ENCODE peak calls at places on chromosomes 16 and 17, in five cellular contexts. N is PC-3, W is GM23248, C is neural progenitor cell, L is SK-N-SH. D is an unnamed sample.

GRCh38 chr16:84724619-84725307 is 25.0 kb downstream of the USP10 start:
- DNase-seq in W (peak), L (no peak), C (no peak), N (no peak), D (no peak)

GRCh38 chr17:74394275-74394950 is 27.1 kb downstream of the GPR142 start:
- DNase-seq in N (no peak), C (no peak), L (no peak), W (no peak), D (no peak)

GRCh38 chr17:51585514-51586104 is 325.3 kb downstream of the UTP18 start:
- DNase-seq in L (peak), W (no peak), C (peak), N (peak), D (peak)

GRCh38 chr17:8221663-8222379 is 11.4 kb upstream of the AURKB start:
- DNase-seq in W (peak), L (peak), N (peak), C (peak), D (peak)

GRCh38 chr16:65689726-65690125 is 567.9 kb upstream of the CDH11 start:
- DNase-seq in N (no peak), W (no peak), C (no peak), L (no peak), D (no peak)

GRCh38 chr16:30378236-30379164 is 3.9 kb downstream of the SEPTIN1 start:
- DNase-seq in W (peak), C (peak), L (peak), N (peak), D (peak)

GRCh38 chr17:31494259-31495048 is 103.0 kb downstream of the RAB11FIP4 start:
- DNase-seq in W (no peak), L (no peak), N (no peak), C (no peak), D (no peak)

GRCh38 chr17:64343071-64343774 is 47.4 kb downstream of the PECAM1 start:
- DNase-seq in W (no peak), N (no peak), C (no peak), L (no peak), D (no peak)

GRCh38 chr17:17151962-17152361 is 54.2 kb downstream of the PLD6 start:
- DNase-seq in C (no peak), W (peak), L (no peak), N (peak), D (no peak)

GRCh38 chr17:9174312-9174711 is 153.0 kb downstream of the NTN1 start:
- DNase-seq in L (no peak), W (no peak), N (no peak), C (no peak), D (no peak)

GRCh38 chr16:73058221-73058615 is 10.3 kb upstream of the ZFHX3 start:
- DNase-seq in W (peak), L (peak), N (no peak), C (no peak), D (peak)

GRCh38 chr17:58783380-58783779 is 27.7 kb downstream of the PPM1E start:
- DNase-seq in L (no peak), W (peak), N (peak), C (no peak), D (no peak)

GRCh38 chr17:62653831-62654829 is 26.7 kb downstream of the MRC2 start:
- DNase-seq in N (no peak), C (peak), L (peak), W (peak), D (no peak)

GRCh38 chr17:35586569-35587073 is 501 bp upstream of the AP2B1 start:
- DNase-seq in C (no peak), N (no peak), W (peak), L (no peak), D (no peak)

GRCh38 chr16:89637379-89637778 is 20.1 kb downstream of the CHMP1A start:
- DNase-seq in N (no peak), W (no peak), L (no peak), C (no peak), D (no peak)

GRCh38 chr16:26395700-26396099 is 671.0 kb upstream of the C16orf82 start:
- DNase-seq in L (no peak), N (no peak), W (no peak), C (no peak), D (no peak)

GRCh38 chr17:7632492-7632894 is 2.6 kb downstream of the SHBG start:
- DNase-seq in W (peak), L (no peak), C (peak), N (peak), D (peak)

GRCh38 chr17:50944054-50944901 is 78.1 kb upstream of the TOB1 start:
- DNase-seq in W (peak), C (peak), L (peak), N (peak), D (peak)

GRCh38 chr16:64964126-64964540 is 157.7 kb downstream of the CDH11 start:
- DNase-seq in C (no peak), W (peak), L (no peak), N (peak), D (no peak)

GRCh38 chr16:85014311-85014710 is 3.0 kb upstream of the ZDHHC7 start:
- DNase-seq in W (no peak), C (no peak), N (no peak), L (no peak), D (no peak)

GRCh38 chr17:73271078-73271477 is 9.4 kb upstream of the CPSF4L start:
- DNase-seq in C (no peak), L (no peak), N (no peak), W (no peak), D (no peak)

GRCh38 chr17:47649972-47650524 is 329 bp downstream of the KPNB1 start:
- DNase-seq in C (peak), N (no peak), W (no peak), L (no peak), D (peak)

GRCh38 chr17:81422776-81423697 is 27.8 kb downstream of the BAHCC1 start:
- DNase-seq in N (peak), L (peak), W (peak), C (peak), D (no peak)

GRCh38 chr17:77882481-77883212 is 75.9 kb upstream of the TNRC6C start:
- DNase-seq in W (peak), N (no peak), C (no peak), L (no peak), D (no peak)

GRCh38 chr16:72036098-72036497 is 18.2 kb upstream of the HP start:
- DNase-seq in W (no peak), N (no peak), L (no peak), C (no peak), D (peak)

GRCh38 chr17:37884516-37884915 is 39.7 kb upstream of the TBC1D3K start:
- DNase-seq in C (no peak), L (no peak), W (no peak), N (no peak), D (peak)

GRCh38 chr16:65745-66144 is 6.7 kb downstream of the RHBDF1 start:
- DNase-seq in N (peak), W (peak), L (peak), C (peak), D (peak)

GRCh38 chr16:19746561-19746960 is 28.5 kb downstream of the IQCK start:
- DNase-seq in C (peak), L (peak), N (no peak), W (no peak), D (no peak)

GRCh38 chr17:41959336-41960095 is 7.1 kb upstream of the CNP start:
- DNase-seq in C (peak), L (peak), W (peak), N (peak), D (peak)

GRCh38 chr17:69060835-69061234 is at the start of gene ABCA9:
- DNase-seq in L (no peak), C (no peak), N (no peak), W (peak), D (no peak)

GRCh38 chr16:31537362-31537921 is 9.7 kb downstream of the AHSP start:
- DNase-seq in W (no peak), N (no peak), L (peak), C (peak), D (peak)

GRCh38 chr16:16073884-16074781 is 124.7 kb downstream of the ABCC1 start:
- DNase-seq in L (no peak), W (peak), C (peak), N (no peak), D (peak)
- TF ChIP-seq EZH2phosphoT487 in L (no peak), W (no peak), C (no peak), N (no peak), D (no peak)

GRCh38 chr17:57665128-57665527 is 80.0 kb downstream of the CCDC182 start:
- DNase-seq in N (no peak), C (peak), L (peak), W (no peak), D (peak)
- TF ChIP-seq EZH2phosphoT487 in N (no peak), C (no peak), L (no peak), W (no peak), D (no peak)

DNA sequence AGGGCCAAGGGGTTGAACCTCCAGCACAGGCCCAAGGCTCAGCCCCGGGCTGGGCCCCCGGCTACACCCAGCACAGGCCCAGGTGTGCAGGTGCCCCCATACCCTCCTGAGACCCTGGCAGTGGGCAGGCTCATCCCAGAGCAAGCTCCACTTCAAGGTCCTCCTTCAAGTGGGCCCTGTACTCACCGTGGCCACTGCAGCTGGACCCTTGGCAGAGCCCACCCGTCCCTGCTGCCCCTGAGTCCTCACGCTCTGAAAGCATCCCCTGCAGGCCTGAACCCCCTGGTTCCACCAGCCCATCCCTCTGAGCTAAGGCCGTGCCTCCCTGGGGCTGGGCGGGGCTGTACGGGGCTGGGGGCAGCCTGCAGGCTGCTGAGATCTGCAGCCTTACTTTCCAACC is 11.2 kb upstream of the CACNA1H start:
- DNase-seq in L (no peak), N (no peak), C (no peak), W (no peak), D (no peak)
- TF ChIP-seq EZH2phosphoT487 in L (no peak), N (no peak), C (no peak), W (no peak), D (no peak)

DNA sequence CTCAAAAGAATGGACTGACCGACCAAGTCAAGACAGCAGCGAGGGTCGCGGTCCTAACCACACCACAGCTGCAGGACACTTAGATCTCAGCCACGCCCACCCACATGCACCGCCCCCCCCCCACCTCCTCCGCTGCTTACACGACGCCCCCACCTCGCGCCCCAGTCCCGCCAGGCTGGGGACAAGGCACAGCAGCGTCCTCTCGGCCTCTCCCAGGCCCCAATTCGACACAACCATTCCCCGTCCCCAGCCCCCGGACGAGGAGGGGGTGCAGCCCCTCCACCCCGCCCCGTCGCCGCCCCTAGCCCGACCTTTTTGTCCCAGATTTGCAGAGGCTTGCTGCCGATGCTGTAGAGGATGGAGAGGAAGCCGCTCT is 472 bp downstream of the CFAP20 start:
- DNase-seq in N (no peak), W (peak), C (peak), L (peak), D (peak)
- TF ChIP-seq EZH2phosphoT487 in N (no peak), W (no peak), C (no peak), L (no peak), D (no peak)

GRCh38 chr17:61255609-61256008 is 144.0 kb upstream of the TBX2 start:
- DNase-seq in L (no peak), W (no peak), N (no peak), C (no peak), D (no peak)

GRCh38 chr17:61253937-61254677 is 145.5 kb upstream of the TBX2 start:
- DNase-seq in L (no peak), N (no peak), W (no peak), C (peak), D (peak)

GRCh38 chr17:61251939-61252865 is 147.4 kb upstream of the TBX2 start:
- DNase-seq in L (peak), C (no peak), N (no peak), W (peak), D (no peak)

GRCh38 chr17:61254894-61255293 is 144.7 kb upstream of the TBX2 start:
- DNase-seq in L (no peak), N (no peak), C (no peak), W (no peak), D (no peak)

DNA sequence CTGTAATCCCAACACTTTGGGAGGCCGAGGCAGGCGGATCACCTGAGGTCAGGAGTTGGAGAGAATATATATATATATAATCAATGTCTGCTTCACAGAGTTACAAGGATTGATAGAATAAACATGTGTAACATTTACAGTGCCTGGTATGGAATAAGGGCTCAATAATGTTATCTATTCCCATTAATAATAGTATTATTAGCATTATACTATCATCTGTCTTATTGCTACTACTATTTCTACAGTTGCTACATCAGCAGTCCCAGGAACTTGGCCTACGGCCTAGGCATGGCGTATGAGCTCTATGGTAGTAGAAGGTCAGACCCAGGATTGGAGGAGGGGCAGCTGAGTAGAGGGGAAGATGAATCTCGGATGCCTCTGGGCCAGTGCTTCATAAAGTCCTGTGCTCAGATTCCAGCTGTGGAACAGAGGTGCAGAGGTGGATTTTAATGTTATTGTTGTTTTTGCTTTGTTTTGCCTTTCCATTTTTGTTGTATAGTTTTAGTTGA is 146.3 kb upstream of the TBX2 start:
- DNase-seq in N (no peak), W (no peak), C (no peak), L (no peak), D (no peak)
- TF ChIP-seq EZH2phosphoT487 in N (no peak), W (no peak), C (no peak), L (no peak), D (no peak)

DNA sequence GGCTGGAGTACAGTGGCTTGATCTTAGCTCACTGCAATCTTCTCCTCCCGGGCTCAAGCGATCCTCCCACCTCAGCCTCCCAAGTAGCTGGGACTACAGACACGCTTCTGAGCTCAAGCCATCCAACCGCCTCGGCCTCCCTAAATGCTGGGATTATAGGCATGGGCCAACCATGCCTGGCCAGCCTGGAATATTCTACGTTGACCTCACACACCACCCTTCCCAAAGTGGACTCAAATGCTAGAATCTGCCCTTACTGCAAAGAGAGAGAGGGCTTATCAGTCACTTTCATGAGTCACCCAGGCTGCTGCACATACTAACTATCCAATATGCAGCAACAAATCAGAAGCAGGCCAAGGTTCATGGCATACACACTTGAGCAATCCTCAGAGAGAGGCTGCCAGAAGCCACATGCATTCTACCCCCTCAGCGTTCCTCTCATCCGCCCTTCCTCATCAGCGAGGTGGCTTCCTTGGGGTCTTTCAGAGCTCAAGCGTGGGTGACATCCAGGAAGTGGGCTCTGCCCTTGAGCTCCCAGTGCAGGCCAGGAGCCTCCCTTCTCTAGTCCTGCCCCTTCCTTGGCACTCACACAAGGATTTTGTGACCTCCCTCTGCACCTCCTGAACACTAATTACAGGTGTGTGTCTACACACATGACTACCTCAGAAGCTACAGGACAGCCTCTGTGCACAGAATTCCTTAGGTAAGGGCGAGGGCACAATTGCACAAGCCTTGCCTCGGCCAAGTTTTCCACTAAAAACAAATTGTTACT is 24.8 kb upstream of the SIAH1 start:
- DNase-seq in N (peak), C (no peak), L (no peak), W (peak), D (no peak)
- TF ChIP-seq EZH2phosphoT487 in N (no peak), C (no peak), L (no peak), W (no peak), D (no peak)

DNA sequence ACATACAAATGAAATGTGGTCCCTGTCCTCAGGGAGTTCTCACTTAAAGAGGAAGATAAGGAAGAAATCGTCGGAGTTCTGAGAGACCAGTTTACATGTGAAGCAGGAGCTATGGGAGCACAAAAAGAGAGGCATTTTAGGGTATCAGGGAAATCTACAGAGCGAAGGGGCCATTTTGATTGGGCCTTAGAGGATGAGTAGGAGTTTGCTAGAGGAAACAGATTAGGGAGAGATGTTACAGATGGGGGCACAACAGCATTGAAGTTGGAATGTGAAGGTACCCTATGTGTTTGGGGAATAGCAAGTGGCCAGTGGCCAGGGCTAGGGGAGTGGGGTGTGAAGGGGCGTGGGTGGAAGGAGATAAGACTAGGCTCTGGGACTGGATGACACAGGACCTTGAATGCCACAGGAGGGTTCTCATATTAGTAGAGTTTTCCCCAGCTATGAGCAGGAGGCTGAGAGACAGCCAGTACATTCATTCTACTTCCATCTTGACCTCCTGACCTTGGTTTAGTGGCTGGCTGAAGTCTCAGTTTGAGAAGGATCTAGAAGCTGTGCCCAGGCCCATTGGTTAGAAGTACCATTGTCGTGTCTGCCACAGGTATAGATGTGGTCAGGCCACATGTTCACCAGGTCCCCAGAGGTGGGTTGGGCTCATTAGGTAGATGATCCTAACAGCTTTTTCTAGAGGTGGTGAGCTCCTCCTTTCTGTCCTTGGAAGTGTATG is 34.8 kb downstream of the CPNE2 start:
- DNase-seq in N (no peak), C (no peak), L (no peak), W (no peak), D (no peak)
- TF ChIP-seq EZH2phosphoT487 in N (no peak), C (no peak), L (no peak), W (no peak), D (no peak)

DNA sequence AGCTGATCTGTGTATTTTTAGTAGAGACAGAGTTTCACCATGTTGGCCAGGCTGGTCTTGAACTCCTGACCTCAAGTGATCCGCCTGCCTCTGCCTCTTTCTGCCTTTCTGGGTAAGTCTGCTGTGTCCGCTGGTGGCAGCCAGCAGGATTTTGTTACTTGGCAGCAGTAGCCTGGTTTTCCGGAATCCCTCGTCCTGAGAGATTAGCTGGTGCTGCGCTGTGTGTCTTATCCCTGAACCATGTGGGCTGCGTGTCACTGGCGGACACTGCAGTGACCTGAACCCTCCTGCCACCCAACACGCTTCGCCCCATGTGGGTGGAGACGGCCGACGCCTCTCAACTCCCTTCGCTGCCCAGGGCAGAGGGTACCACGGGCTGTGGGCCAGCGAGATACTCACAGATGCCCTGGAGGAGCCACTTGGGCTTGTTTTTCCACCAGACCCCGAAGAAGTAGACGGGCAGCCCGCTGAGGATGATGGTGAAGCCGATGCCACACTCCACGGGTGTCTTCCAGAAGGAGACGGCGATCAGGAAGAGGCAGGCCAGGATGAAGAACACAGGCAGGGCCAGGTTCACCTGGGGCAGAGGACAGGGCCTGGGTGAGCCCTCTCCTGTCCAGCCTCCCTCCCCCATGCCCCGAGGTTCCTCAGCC is 35.2 kb downstream of the SLC7A5 start:
- DNase-seq in L (no peak), C (no peak), W (no peak), N (no peak), D (no peak)
- TF ChIP-seq EZH2phosphoT487 in L (no peak), C (no peak), W (no peak), N (no peak), D (no peak)

D was measured in GM23338.